ENCODE peak calls at places on chromosome 4, in nine cellular contexts. F, H, E, I, N, V, M, Y and L are unnamed samples.
A peak's percentile ranks its signal among the peaks of the same experiment; 100 is the strongest.

GRCh38 chr4:185346975-185347601 is 48.6 kb downstream of the LRP2BP start:
- DNase-seq in F (no peak), H (no peak), E (no peak), I (no peak), N (no peak), V (no peak), M (no peak), Y (peak; percentile 89), L (no peak)

GRCh38 chr4:153488006-153488718 is 22.0 kb downstream of the TMEM131L start:
- DNase-seq in F (peak; percentile 44), H (no peak), E (no peak), I (no peak), N (peak; percentile 74), V (no peak), M (no peak), Y (peak; percentile 63), L (peak; percentile 92)

GRCh38 chr4:849478-850175 is 23.7 kb upstream of the CPLX1 start:
- DNase-seq in F (no peak), H (no peak), E (no peak), I (no peak), N (peak; percentile 56), V (no peak), M (no peak), Y (no peak), L (no peak)

GRCh38 chr4:1047976-1048780 is 36.8 kb downstream of the FGFRL1 start:
- DNase-seq in F (peak; percentile 27), H (no peak), E (no peak), I (peak; percentile 12), N (peak; percentile 63), V (peak; percentile 79), M (peak; percentile 15), Y (no peak), L (no peak)

GRCh38 chr4:99404595-99405287 is 30.4 kb downstream of the ADH7 start:
- DNase-seq in F (no peak), H (peak; percentile 63), E (no peak), I (no peak), N (no peak), V (no peak), M (no peak), Y (peak; percentile 95), L (no peak)

GRCh38 chr4:174189392-174190029 is 94.0 kb downstream of the FBXO8 start:
- DNase-seq in F (no peak), H (no peak), E (peak; percentile 12), I (no peak), N (no peak), V (no peak), M (no peak), Y (no peak), L (no peak)

GRCh38 chr4:53545238-53545637 is 46.0 kb downstream of the LNX1 start:
- DNase-seq in F (no peak), H (no peak), E (no peak), I (no peak), N (no peak), V (no peak), M (no peak), Y (no peak), L (no peak)

GRCh38 chr4:8847331-8847730 is 24.3 kb downstream of the HMX1 start:
- DNase-seq in F (no peak), H (no peak), E (no peak), I (no peak), N (peak; percentile 53), V (peak; percentile 36), M (no peak), Y (no peak), L (no peak)

GRCh38 chr4:87855540-87855939 is 22.8 kb downstream of the MEPE start:
- DNase-seq in F (no peak), H (no peak), E (no peak), I (no peak), N (no peak), V (no peak), M (no peak), Y (no peak), L (no peak)

GRCh38 chr4:87853108-87853507 is 20.3 kb downstream of the MEPE start:
- DNase-seq in F (no peak), H (peak; percentile 41), E (peak; percentile 62), I (no peak), N (no peak), V (no peak), M (no peak), Y (peak; percentile 23), L (no peak)

GRCh38 chr4:87851955-87852354 is 19.2 kb downstream of the MEPE start:
- DNase-seq in F (no peak), H (no peak), E (no peak), I (no peak), N (no peak), V (no peak), M (no peak), Y (no peak), L (no peak)

GRCh38 chr4:87851332-87851731 is 18.6 kb downstream of the MEPE start:
- DNase-seq in F (no peak), H (no peak), E (no peak), I (no peak), N (no peak), V (no peak), M (no peak), Y (no peak), L (no peak)

GRCh38 chr4:87853891-87854290 is 21.1 kb downstream of the MEPE start:
- DNase-seq in F (no peak), H (no peak), E (no peak), I (no peak), N (no peak), V (no peak), M (no peak), Y (no peak), L (no peak)
- H3K4me1 ChIP-seq in F (no peaks in the 10 kb centered on the region), H (peaks cover 10% of the 10 kb centered on the region), E (peaks cover 3% of the 10 kb centered on the region), I (no peaks in the 10 kb centered on the region), N (peaks cover 10% of the 10 kb centered on the region), V (no peaks in the 10 kb centered on the region), M (peaks cover 4% of the 10 kb centered on the region), Y (peaks cover under 1% of the 10 kb centered on the region), L (peaks cover 8% of the 10 kb centered on the region)

GRCh38 chr4:10028910-10029309 is 7.6 kb upstream of the SLC2A9 start:
- DNase-seq in F (no peak), H (peak; percentile 40), E (no peak), I (no peak), N (no peak), V (peak; percentile 40), M (no peak), Y (no peak), L (no peak)

GRCh38 chr4:10031663-10032590 is 10.6 kb upstream of the SLC2A9 start:
- DNase-seq in F (no peak), H (no peak), E (no peak), I (no peak), N (no peak), V (no peak), M (no peak), Y (no peak), L (no peak)

GRCh38 chr4:10029403-10029802 is 8.1 kb upstream of the SLC2A9 start:
- DNase-seq in F (no peak), H (no peak), E (no peak), I (no peak), N (no peak), V (peak; percentile 23), M (no peak), Y (no peak), L (no peak)

GRCh38 chr4:10032625-10033024 is 11.3 kb upstream of the SLC2A9 start:
- DNase-seq in F (no peak), H (peak; percentile 96), E (no peak), I (no peak), N (no peak), V (no peak), M (no peak), Y (peak; percentile 80), L (no peak)

DNA sequence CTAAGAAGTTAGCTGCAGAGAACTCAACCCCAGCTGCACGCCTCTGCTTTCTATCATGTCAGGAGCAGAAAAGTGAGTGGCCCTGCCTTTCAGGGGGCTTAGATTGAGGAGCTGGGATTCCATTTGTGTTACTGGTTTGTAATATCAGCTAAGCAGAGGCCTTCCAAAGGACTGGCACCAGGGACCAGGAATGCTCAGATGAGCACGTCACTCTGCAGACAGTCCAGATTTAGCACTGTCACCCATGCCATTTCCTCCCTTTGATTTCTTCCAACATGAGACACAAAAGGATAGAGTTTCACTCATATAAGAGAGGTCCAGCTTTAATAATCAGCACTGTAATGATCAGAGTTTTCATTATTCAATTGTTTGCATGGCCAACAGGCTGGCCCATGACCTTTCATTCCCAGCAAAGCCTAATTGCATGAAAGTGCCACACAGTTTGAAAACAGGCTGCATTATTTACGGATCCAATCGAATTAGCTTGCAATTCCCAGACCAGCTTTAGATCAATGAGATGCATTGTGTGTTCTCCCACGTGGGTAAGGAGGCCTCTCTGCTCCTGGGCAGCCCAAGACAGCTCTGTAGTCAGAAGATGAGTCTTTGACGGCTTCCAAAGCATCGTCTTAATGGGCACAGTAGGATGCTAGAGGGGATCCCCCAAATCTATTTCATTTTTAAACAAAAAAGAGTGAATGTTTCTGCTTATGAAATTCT is 9.8 kb upstream of the SLC2A9 start:
- DNase-seq in F (no peak), H (no peak), E (no peak), I (no peak), N (no peak), V (no peak), M (no peak), Y (no peak), L (no peak)
- H3K4me1 ChIP-seq in F (no peaks in the 10 kb centered on the region), H (peaks cover 38% of the 10 kb centered on the region), E (peaks cover 19% of the 10 kb centered on the region), I (peaks cover 12% of the 10 kb centered on the region), N (peaks cover 24% of the 10 kb centered on the region), V (no peaks in the 10 kb centered on the region), M (peaks cover 47% of the 10 kb centered on the region), Y (peaks cover 31% of the 10 kb centered on the region), L (peaks cover 39% of the 10 kb centered on the region)

DNA sequence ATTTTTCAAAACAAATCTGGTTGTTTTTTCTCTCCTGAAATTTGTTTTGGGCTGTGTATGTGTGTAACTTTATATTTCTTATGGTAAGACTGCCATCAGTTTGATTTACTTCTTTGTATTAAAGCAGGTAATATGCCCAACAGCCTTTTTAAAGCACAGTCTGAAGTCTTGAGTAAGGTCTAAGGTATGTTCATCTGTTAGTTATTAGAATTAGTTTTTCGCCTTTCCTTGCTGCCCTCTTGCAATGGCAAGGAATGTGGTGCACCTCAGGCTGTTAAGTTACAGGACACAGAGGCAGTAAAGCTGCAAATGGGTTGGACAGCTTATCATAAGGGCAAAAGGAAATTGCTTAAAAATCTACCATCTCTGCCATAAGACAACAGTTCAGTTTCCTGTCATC is 71.8 kb downstream of the METTL14 start:
- DNase-seq in F (no peak), H (no peak), E (no peak), I (no peak), N (no peak), V (no peak), M (no peak), Y (no peak), L (no peak)
- H3K4me1 ChIP-seq in F (peaks cover 2% of the 10 kb centered on the region), H (no peaks in the 10 kb centered on the region), E (peaks cover 49% of the 10 kb centered on the region), I (peaks cover 17% of the 10 kb centered on the region), N (peaks cover 15% of the 10 kb centered on the region), V (peaks cover 17% of the 10 kb centered on the region), M (peaks cover 100% of the 10 kb centered on the region), Y (peaks cover 6% of the 10 kb centered on the region), L (peaks cover 54% of the 10 kb centered on the region)

GRCh38 chr4:184269879-184270430 is 52.3 kb upstream of the ENPP6 start:
- DNase-seq in F (no peak), H (no peak), E (no peak), I (no peak), N (no peak), V (no peak), M (no peak), Y (no peak), L (no peak)

GRCh38 chr4:184270808-184271413 is 53.2 kb upstream of the ENPP6 start:
- DNase-seq in F (no peak), H (no peak), E (no peak), I (no peak), N (no peak), V (no peak), M (no peak), Y (no peak), L (no peak)

GRCh38 chr4:184267673-184268573 is 50.2 kb upstream of the ENPP6 start:
- DNase-seq in F (peak; percentile 59), H (peak; percentile 82), E (peak; percentile 30), I (no peak), N (peak; percentile 72), V (no peak), M (peak; percentile 30), Y (peak; percentile 93), L (no peak)

GRCh38 chr4:184267206-184267608 is 49.5 kb upstream of the ENPP6 start:
- DNase-seq in F (no peak), H (no peak), E (no peak), I (no peak), N (no peak), V (no peak), M (no peak), Y (no peak), L (no peak)

GRCh38 chr4:184268574-184269160 is 51.0 kb upstream of the ENPP6 start:
- DNase-seq in F (no peak), H (no peak), E (no peak), I (no peak), N (no peak), V (no peak), M (no peak), Y (no peak), L (no peak)
- H3K4me1 ChIP-seq in F (no peaks in the 10 kb centered on the region), H (peaks cover 34% of the 10 kb centered on the region), E (no peaks in the 10 kb centered on the region), I (no peaks in the 10 kb centered on the region), N (no peaks in the 10 kb centered on the region), V (no peaks in the 10 kb centered on the region), M (peaks cover 3% of the 10 kb centered on the region), Y (peaks cover 10% of the 10 kb centered on the region), L (no peaks in the 10 kb centered on the region)